ENCODE peak calls at places on chromosomes 4 and X, in four cellular contexts. D is tibial nerve, P is endothelial cell, J is AG09309. L is an unnamed sample.

GRCh38 chr4:133263082-133263481 is 114.0 kb downstream of the PCDH10 start:
- DNase-seq in P (no peak), D (no peak), J (no peak), L (no peak)

GRCh38 chr4:118849867-118850812 is 14.2 kb upstream of the SEC24D start:
- DNase-seq in P (no peak), J (no peak), D (no peak), L (peak)

GRCh38 chrX:29948653-29949052 is 266.7 kb upstream of the MAGEB2 start:
- DNase-seq in J (no peak), D (no peak), P (no peak), L (no peak)

GRCh38 chr4:26812049-26812729 is 48.5 kb upstream of the STIM2 start:
- DNase-seq in J (no peak), P (peak), D (no peak), L (no peak)

GRCh38 chr4:38921151-38921550 is 53.5 kb downstream of the FAM114A1 start:
- DNase-seq in J (no peak), P (no peak), D (no peak), L (no peak)

GRCh38 chr4:54961357-54961975 is 163.9 kb downstream of the KDR start:
- DNase-seq in P (peak), D (no peak), J (peak), L (peak)

GRCh38 chr4:159105761-159106243 is 2.9 kb downstream of the RAPGEF2 start:
- DNase-seq in D (no peak), J (no peak), P (no peak), L (peak)

GRCh38 chrX:111854778-111855490 is 21.0 kb upstream of the TRPC5OS start:
- DNase-seq in P (no peak), D (no peak), J (no peak), L (peak)

GRCh38 chrX:137166591-137166990 is 132.8 kb upstream of the GPR101 start:
- DNase-seq in J (no peak), P (peak), D (no peak), L (peak)

GRCh38 chrX:36950495-36951253 is 57.5 kb upstream of the FAM47C start:
- DNase-seq in J (no peak), D (no peak), P (no peak), L (no peak)

GRCh38 chrX:40543661-40544328 is 37.0 kb upstream of the ATP6AP2 start:
- DNase-seq in J (no peak), P (peak), D (no peak), L (peak)

GRCh38 chrX:155662297-155662696 is 49.5 kb upstream of the TMLHE start:
- DNase-seq in J (no peak), D (no peak), P (no peak), L (peak)

GRCh38 chr4:56656346-56656643 is 24.8 kb downstream of the HOPX start:
- DNase-seq in P (peak), J (no peak), D (no peak), L (no peak)

GRCh38 chr4:84502333-84502954 is 3.4 kb upstream of the NKX6-1 start:
- DNase-seq in D (no peak), J (no peak), P (no peak), L (no peak)

GRCh38 chrX:13863326-13863725 is 46.4 kb upstream of the GPM6B start:
- DNase-seq in P (no peak), D (no peak), J (no peak), L (no peak)

GRCh38 chr4:11748169-11748872 is 319.6 kb upstream of the HS3ST1 start:
- DNase-seq in P (no peak), D (no peak), J (no peak), L (no peak)

GRCh38 chr4:175106301-175106700 is 188.1 kb downstream of the ADAM29 start:
- DNase-seq in D (no peak), J (no peak), P (no peak), L (no peak)

GRCh38 chr4:152278505-152279301 is 257.2 kb downstream of the FBXW7 start:
- DNase-seq in D (no peak), J (no peak), P (no peak), L (peak)

GRCh38 chr4:76969493-76969892 is 19.9 kb downstream of the SEPTIN11 start:
- DNase-seq in P (no peak), D (no peak), J (no peak), L (no peak)

GRCh38 chr4:154491341-154491679 is 289 bp downstream of the DCHS2 start:
- DNase-seq in D (no peak), P (no peak), J (no peak), L (no peak)

GRCh38 chr4:112956458-112956857 is 93.0 kb upstream of the ANK2 start:
- DNase-seq in J (no peak), D (no peak), P (no peak), L (no peak)

GRCh38 chr4:6493668-6494304 is 21.4 kb upstream of the PPP2R2C start:
- DNase-seq in J (no peak), P (no peak), D (no peak), L (no peak)

GRCh38 chr4:181650033-181650825 is 593.0 kb upstream of the TENM3 start:
- DNase-seq in P (no peak), D (no peak), J (no peak), L (no peak)

GRCh38 chr4:140255467-140255866 is 101.5 kb upstream of the MAML3 start:
- DNase-seq in P (no peak), D (no peak), J (no peak), L (no peak)

GRCh38 chr4:82823062-82823461 is 24.5 kb upstream of the SCD5 start:
- DNase-seq in P (no peak), D (no peak), J (no peak), L (no peak)

GRCh38 chrX:75061701-75062100 is 94.4 kb downstream of the ABCB7 start:
- DNase-seq in J (no peak), P (no peak), D (no peak), L (no peak)

GRCh38 chrX:50448565-50448964 is 22.1 kb downstream of the DGKK start:
- DNase-seq in J (no peak), D (no peak), P (no peak), L (peak)

GRCh38 chr4:48739560-48740019 is 40.5 kb downstream of the FRYL start:
- DNase-seq in P (no peak), D (no peak), J (no peak), L (no peak)

GRCh38 chr4:28146191-28146590 is 1285.5 kb downstream of the STIM2 start:
- DNase-seq in D (no peak), P (no peak), J (no peak), L (no peak)
- TF ChIP-seq CTCF in D (no peak), P (no peak), J (no peak), L (no peak)

GRCh38 chrX:19127649-19128168 is 5.4 kb upstream of the ADGRG2 start:
- DNase-seq in J (no peak), P (no peak), D (no peak), L (no peak)

GRCh38 chrX:19122641-19123009 is 357 bp upstream of the ADGRG2 start:
- DNase-seq in J (no peak), D (no peak), P (no peak), L (no peak)

GRCh38 chrX:19121466-19121865 is 802 bp downstream of the ADGRG2 start:
- DNase-seq in J (no peak), P (no peak), D (no peak), L (no peak)

GRCh38 chrX:19121898-19122640 is at the start of gene ADGRG2:
- DNase-seq in D (no peak), J (peak), P (peak), L (peak)
- TF ChIP-seq CTCF in D (no peak), J (peak), P (no peak), L (no peak)

DNA sequence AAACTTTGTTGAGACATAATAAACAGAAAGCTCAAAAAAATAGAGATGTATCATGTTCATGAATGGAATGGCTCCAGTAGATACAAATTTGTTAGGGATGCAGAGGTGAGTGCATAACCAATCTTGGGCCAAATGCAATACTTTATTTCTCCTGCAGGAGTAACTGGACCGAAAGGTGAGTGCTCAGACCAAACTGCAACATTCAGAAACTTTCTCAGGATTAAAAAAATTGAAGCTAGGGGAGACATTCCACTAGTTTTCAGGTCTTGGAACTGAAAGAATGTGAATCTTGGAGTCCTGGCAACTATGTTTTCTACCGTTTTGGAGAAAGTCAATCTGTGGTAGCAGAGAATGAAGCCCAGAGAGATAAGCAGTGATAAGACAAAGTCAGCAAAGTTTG is 21.2 kb upstream of the LCORL start:
- DNase-seq in P (no peak), J (no peak), D (no peak), L (no peak)
- TF ChIP-seq CTCF in P (peak), J (no peak), D (no peak), L (peak)

DNA sequence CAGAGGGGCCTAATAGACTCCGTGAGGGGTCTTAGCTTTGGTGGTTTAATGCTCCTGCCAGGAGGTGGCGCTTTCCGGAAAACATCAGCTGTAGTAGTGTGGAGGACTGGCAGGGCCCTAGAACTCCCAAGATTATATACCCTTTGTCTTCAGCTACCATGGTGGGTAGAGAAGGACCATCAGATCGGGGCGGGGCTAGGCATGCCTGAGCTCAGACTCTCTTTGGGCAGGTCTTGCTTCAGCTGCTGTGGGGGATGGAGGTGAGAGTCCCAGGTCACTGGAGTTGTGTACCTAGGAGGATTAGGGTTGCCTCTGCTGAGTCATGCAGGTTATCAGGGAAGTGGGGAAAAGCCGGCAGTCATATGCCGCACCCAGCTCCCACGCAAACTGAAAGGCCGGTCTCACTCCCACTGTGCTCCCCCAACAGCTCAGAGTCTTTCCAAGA is 63.0 kb upstream of the AGA start:
- DNase-seq in P (no peak), D (no peak), J (no peak), L (no peak)
- TF ChIP-seq CTCF in P (no peak), D (no peak), J (no peak), L (no peak)

DNA sequence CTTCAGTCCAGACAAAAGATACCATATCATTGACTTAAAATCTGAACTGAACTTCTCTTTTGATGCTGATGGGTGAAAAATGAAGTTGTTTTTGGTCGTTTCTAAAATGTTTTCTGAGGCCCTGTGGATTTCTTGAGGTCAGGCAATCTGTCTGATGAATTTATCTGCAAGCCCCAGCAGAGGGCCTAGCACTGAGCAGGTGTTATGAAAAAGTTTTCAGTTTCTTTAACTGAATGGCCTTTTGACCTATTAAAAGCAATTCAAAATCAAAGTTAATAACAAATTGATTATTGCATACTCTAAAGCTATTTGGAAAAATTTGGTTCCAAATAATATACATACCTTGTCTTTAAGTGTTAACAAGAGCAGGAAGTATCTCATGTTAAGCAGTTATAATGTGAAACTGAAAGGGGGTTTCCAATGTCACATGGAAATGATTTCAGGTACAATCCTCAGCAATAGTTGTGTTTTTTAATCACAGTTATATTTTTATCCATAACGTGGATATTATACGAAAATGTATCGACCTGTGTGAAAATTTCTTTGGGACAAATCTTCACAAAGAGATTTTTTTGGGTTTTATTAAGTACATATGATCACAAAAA is 285.0 kb downstream of the SPANXN1 start:
- DNase-seq in D (no peak), J (no peak), P (no peak), L (no peak)
- TF ChIP-seq CTCF in D (no peak), J (no peak), P (no peak), L (no peak)

GRCh38 chrX:123425471-123425870 is 241.4 kb downstream of the GRIA3 start:
- DNase-seq in P (no peak), D (no peak), J (no peak), L (no peak)

GRCh38 chrX:123424546-123424945 is 240.5 kb downstream of the GRIA3 start:
- DNase-seq in D (no peak), J (no peak), P (no peak), L (no peak)

GRCh38 chrX:123425904-123426303 is 241.8 kb downstream of the GRIA3 start:
- DNase-seq in J (no peak), D (no peak), P (no peak), L (no peak)

GRCh38 chrX:123422875-123423274 is 238.8 kb downstream of the GRIA3 start:
- DNase-seq in P (peak), J (no peak), D (no peak), L (peak)
- TF ChIP-seq CTCF in P (peak), J (peak), D (no peak), L (peak)

GRCh38 chr4:108754327-108754726 is 8.5 kb downstream of the ETNPPL start:
- DNase-seq in P (no peak), D (no peak), J (no peak), L (no peak)
- TF ChIP-seq CTCF in P (no peak), D (no peak), J (no peak), L (no peak)

GRCh38 chrX:1468250-1468772 is 15.6 kb upstream of the ASMTL start:
- DNase-seq in J (peak), D (no peak), P (no peak), L (peak)
- TF ChIP-seq CTCF in J (peak), D (no peak), P (no peak), L (no peak)

DNA sequence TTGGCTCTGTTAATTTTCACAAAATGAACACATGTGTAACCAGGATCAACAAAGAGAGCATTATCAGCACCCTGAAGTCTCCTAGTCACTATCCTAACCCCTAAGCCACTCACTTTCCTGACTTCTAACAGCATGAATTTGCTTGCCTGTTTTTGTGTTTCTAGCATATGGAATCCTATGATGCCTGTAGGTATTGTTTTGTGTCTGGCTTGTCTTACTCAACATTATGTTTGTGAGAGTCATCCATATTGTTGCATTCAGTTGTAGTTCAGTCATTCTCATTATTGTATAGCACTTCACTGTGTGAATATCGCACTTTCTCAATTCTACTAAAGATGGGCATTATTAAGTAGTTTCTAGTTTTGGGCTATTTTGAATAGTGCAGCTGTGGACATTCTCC is 15.6 kb downstream of the EDNRA start:
- DNase-seq in J (no peak), P (no peak), D (no peak), L (no peak)
- TF ChIP-seq CTCF in J (no peak), P (no peak), D (no peak), L (no peak)

DNA sequence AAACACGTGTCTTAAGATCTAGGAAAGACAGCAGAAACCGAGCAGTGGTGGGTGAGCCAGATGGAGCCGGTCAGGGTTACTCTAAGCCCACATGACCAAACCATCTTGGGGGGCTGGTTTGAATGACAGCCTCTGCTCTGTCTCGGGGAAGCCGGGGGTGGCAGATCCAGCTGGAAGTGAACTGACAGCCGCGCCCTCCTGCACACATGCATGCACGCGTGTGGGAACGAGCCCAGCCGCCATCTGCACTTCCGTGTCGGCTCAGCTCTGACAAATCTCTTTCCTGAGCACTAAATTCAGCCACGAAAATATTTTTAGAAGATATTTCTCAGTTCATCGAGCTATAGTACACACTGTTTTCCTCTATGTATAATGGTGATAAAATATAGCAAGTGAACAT is 115.6 kb downstream of the DCTD start:
- DNase-seq in D (no peak), P (no peak), J (no peak), L (no peak)
- TF ChIP-seq CTCF in D (no peak), P (no peak), J (no peak), L (no peak)

L was measured in Calu3.